ENCODE peak calls at places on chromosomes 11 and 22, in four cellular contexts. K is WTC11, G is OCI-LY7, L is fibroblast of pulmonary artery. F is an unnamed sample.

GRCh38 chr22:31090217-31091085 is 9.3 kb downstream of the SMTN start:
- DNase-seq in G (no peak), L (no peak), K (no peak), F (no peak)

GRCh38 chr11:13011366-13012036 is 2.4 kb downstream of the RASSF10 start:
- DNase-seq in G (no peak), L (no peak), K (no peak), F (no peak)

GRCh38 chr11:6693342-6694228 is 10.4 kb upstream of the MRPL17 start:
- DNase-seq in G (no peak), K (no peak), L (peak; percentile 93), F (no peak)

GRCh38 chr11:126501641-126502040 is 146.2 kb downstream of the ST3GAL4 start:
- DNase-seq in K (no peak), G (no peak), L (no peak), F (no peak)

GRCh38 chr11:26297179-26297970 is 34.6 kb upstream of the ANO3 start:
- DNase-seq in L (peak; percentile 87), K (no peak), G (peak; percentile 69), F (peak; percentile 25)

GRCh38 chr22:50503475-50504145 is 3.9 kb downstream of the LMF2 start:
- DNase-seq in G (no peak), L (no peak), K (no peak), F (no peak)

GRCh38 chr11:113048820-113049555 is 87.8 kb downstream of the NCAM1 start:
- DNase-seq in L (peak; percentile 51), K (no peak), G (no peak), F (no peak)

GRCh38 chr11:124194696-124195418 is 11.7 kb downstream of the OR10D3 start:
- DNase-seq in L (peak; percentile 81), K (peak; percentile 56), G (peak; percentile 56), F (peak; percentile 50)

GRCh38 chr11:1382831-1383607 is 6.7 kb upstream of the BRSK2 start:
- DNase-seq in L (peak; percentile 70), K (peak; percentile 67), G (peak; percentile 31), F (peak; percentile 61)

GRCh38 chr22:49977578-49977977 is 17.0 kb downstream of the PIM3 start:
- DNase-seq in K (no peak), G (no peak), L (no peak), F (no peak)

GRCh38 chr11:119236490-119236889 is 30.4 kb downstream of the CBL start:
- DNase-seq in L (peak; percentile 35), K (no peak), G (no peak), F (no peak)

GRCh38 chr11:1548221-1549070 is 23.6 kb downstream of the DUSP8 start:
- DNase-seq in K (peak; percentile 73), L (peak; percentile 40), G (no peak), F (no peak)

GRCh38 chr11:6320411-6321207 is at the start of gene CAVIN3:
- DNase-seq in K (peak; percentile 71), L (peak; percentile 83), G (no peak), F (peak; percentile 56)

GRCh38 chr11:63671322-63672155 is at the start of gene ATL3:
- DNase-seq in G (peak; percentile 98), K (peak; percentile 99), L (peak; percentile 97), F (peak; percentile 94)
- TF ChIP-seq CTCF in G (no peak), K (no peak), L (no peak), F (no peak)

GRCh38 chr11:44911031-44911814 is 39.5 kb downstream of the TP53I11 start:
- DNase-seq in K (peak; percentile 94), L (peak; percentile 86), G (peak; percentile 85), F (peak; percentile 85)
- TF ChIP-seq CTCF in K (peak; percentile 87), L (peak; percentile 66), G (peak; percentile 87), F (peak; percentile 96)

GRCh38 chr22:47161631-47162030 is 399.2 kb downstream of the TBC1D22A start:
- DNase-seq in G (no peak), L (no peak), K (peak; percentile 8), F (no peak)
- TF ChIP-seq CTCF in G (no peak), L (no peak), K (no peak), F (no peak)

GRCh38 chr22:43429426-43429825 is 17.6 kb downstream of the MPPED1 start:
- DNase-seq in K (no peak), G (no peak), L (no peak), F (no peak)

GRCh38 chr22:43425976-43426785 is 14.4 kb downstream of the MPPED1 start:
- DNase-seq in L (no peak), G (no peak), K (no peak), F (no peak)

GRCh38 chr22:43426816-43427215 is 15.0 kb downstream of the MPPED1 start:
- DNase-seq in G (no peak), K (no peak), L (no peak), F (no peak)

GRCh38 chr22:43428005-43428485 is 16.2 kb downstream of the MPPED1 start:
- DNase-seq in K (no peak), L (no peak), G (no peak), F (no peak)

GRCh38 chr22:43427296-43428004 is 15.6 kb downstream of the MPPED1 start:
- DNase-seq in K (no peak), G (no peak), L (no peak), F (no peak)
- TF ChIP-seq CTCF in K (no peak), G (peak; percentile 27), L (no peak), F (peak; percentile 21)

DNA sequence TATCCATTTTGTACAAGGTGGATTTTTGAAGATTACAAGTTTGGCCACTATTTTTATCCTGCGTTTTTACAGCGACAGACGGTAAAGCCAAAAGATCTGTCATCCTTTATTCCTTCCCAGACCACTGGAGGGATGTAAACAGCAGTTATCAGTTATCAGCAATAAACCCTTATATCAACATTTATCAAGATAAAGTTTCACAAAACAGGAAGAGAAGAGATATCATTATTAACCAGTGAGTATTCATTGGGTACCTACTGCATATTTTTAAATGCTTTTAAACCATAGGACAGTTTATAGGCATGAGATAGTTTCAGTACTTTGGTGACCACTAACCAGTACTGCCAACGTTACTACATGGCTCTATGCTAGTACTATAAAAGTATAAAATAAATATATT is 5.9 kb upstream of the REXO2 start:
- DNase-seq in K (no peak), L (no peak), G (no peak), F (no peak)
- TF ChIP-seq CTCF in K (no peak), L (no peak), G (no peak), F (no peak)

DNA sequence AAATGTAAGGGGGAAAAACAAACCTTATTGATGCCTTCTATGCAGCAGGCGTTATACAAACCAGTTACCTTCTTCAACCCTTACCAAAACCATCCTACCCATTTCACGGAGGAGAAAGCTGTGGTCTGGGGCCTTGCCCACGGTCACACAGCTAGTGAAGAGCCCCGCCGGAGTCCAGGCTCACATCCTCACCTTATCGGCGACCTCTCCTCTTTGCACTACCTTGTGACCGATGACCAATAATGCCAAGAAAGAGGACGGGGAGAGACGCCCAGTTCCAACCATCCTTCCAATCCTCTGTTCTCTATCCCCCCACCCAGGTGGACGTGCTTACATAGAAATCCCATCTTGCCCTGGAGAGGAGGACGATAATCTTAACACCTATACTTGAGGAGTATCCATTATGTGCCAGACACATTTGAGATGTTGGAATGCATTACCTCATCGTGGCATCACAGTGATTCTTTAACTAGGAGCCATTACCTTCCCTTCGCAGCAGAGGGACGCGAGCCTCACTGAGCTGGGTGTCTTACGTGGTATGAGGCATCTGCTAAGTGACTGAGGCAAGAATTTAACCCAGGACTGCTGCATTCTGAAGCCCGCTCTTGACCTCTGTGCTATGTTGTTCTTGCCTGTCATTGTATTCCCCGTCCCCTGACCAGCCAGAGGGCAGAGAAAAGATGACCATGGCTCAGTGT is 253.7 kb upstream of the B3GAT1 start:
- DNase-seq in G (no peak), K (no peak), L (no peak), F (no peak)
- TF ChIP-seq CTCF in G (no peak), K (no peak), L (no peak), F (no peak)

DNA sequence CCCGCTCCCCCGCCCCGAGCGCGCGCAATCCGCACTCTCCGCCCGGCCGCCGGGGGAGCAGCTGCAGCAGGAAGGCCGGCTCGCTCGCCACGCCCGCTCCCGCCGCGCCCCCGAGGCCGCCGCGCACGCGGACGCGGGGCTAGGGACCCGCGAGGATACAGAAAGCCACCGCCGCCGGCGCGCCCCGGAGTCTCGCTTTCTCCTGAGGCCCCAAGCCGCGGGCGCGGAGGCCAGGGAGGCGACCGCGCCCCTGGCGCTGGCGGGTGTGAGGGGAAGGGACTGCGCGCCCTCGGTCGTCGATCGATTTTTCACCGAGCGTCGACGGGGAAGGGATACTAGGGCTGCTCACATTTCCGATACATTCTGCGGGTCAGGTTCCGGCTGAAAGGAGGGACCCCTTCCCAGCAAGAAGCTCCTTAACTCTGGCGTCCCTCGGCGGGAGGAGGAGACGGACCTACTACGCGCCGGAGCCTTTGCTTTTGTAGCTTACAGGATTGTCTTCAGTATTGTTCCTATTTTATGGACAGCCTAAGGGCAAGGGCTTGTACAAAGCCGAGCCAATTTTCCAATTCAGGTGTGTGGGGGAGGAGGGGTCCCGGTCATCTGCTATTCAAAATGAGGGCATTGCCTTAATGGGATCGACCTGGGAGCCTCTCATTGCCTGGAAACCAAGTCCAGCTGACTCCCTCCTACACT is 416 bp upstream of the GAB2 start:
- DNase-seq in G (peak; percentile 79), K (peak; percentile 79), L (peak; percentile 77), F (peak; percentile 92)
- TF ChIP-seq CTCF in G (no peak), K (no peak), L (no peak), F (no peak)

GRCh38 chr11:46849631-46850030 is 3.6 kb upstream of the CKAP5 start:
- DNase-seq in G (no peak), L (no peak), K (no peak), F (no peak)

GRCh38 chr11:46850829-46851380 is 4.8 kb upstream of the CKAP5 start:
- DNase-seq in G (no peak), K (peak; percentile 46), L (no peak), F (no peak)

GRCh38 chr11:46846510-46846830 is 390 bp upstream of the CKAP5 start:
- DNase-seq in L (no peak), G (no peak), K (no peak), F (no peak)

GRCh38 chr11:46845740-46846509 is at the start of gene CKAP5:
- DNase-seq in L (peak; percentile 89), K (peak; percentile 88), G (peak; percentile 94), F (peak; percentile 84)

DNA sequence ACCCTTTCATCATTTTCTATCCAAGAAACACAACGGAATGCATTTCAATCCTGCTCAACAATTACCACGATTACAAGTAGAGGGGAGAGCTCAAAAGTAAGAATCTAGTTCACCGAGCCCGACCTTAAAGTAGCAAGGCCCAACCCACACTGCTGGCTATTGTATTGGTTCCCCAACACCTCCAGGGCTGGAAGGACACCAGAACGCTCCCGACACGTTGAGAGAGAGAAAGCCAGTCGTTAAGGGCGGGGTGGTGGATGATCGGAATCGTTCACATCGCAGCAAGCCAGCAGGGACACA is 690 bp downstream of the CKAP5 start:
- DNase-seq in G (no peak), L (no peak), K (no peak), F (no peak)
- TF ChIP-seq CTCF in G (no peak), L (no peak), K (no peak), F (no peak)

GRCh38 chr22:17638182-17638431 is 450 bp upstream of the BCL2L13 start:
- DNase-seq in K (no peak), G (peak; percentile 37), L (no peak), F (no peak)
- TF ChIP-seq CTCF in K (no peak), G (no peak), L (peak; percentile 17), F (no peak)

F was measured in endothelial cell.